ENCODE peak calls at places on chromosomes 12 and 14, in eight cellular contexts. Q, Y, J, L, K, I, B and V are unnamed samples.

GRCh38 chr14:44384093-44384492 is 123.0 kb downstream of the FSCB start:
- DNase-seq in Q (no peak), Y (no peak), J (no peak), L (no peak), K (no peak), I (peak; percentile 0), B (no peak), V (no peak)

GRCh38 chr12:50147281-50147680 is 19.9 kb downstream of the CERS5 start:
- DNase-seq in Q (no peak), Y (no peak), J (no peak), L (no peak), K (no peak), I (no peak), B (no peak), V (no peak)

GRCh38 chr14:23454445-23454856 is 15.1 kb upstream of the NGDN start:
- DNase-seq in Q (no peak), Y (no peak), J (no peak), L (no peak), K (no peak), I (no peak), B (no peak), V (no peak)

GRCh38 chr12:100393202-100393601 is 36.3 kb downstream of the SLC17A8 start:
- DNase-seq in Q (no peak), Y (no peak), J (no peak), L (no peak), K (no peak), I (no peak), B (no peak), V (no peak)

GRCh38 chr12:69666798-69667197 is 32.3 kb downstream of the BEST3 start:
- DNase-seq in Q (no peak), Y (no peak), J (no peak), L (no peak), K (no peak), I (no peak), B (no peak), V (no peak)

GRCh38 chr12:3313066-3313465 is 177.9 kb upstream of the PRMT8 start:
- DNase-seq in Q (peak; percentile 60), Y (no peak), J (no peak), L (no peak), K (no peak), I (no peak), B (no peak), V (peak; percentile 72)

GRCh38 chr12:91138337-91138905 is 27.1 kb upstream of the LUM start:
- DNase-seq in Q (no peak), Y (no peak), J (no peak), L (no peak), K (peak; percentile 14), I (peak; percentile 12), B (peak; percentile 68), V (peak; percentile 55)

GRCh38 chr12:103680591-103681065 is 93.6 kb downstream of the STAB2 start:
- DNase-seq in Q (no peak), Y (peak; percentile 11), J (peak; percentile 49), L (no peak), K (no peak), I (peak; percentile 72), B (no peak), V (no peak)

GRCh38 chr14:57371013-57371412 is 19.4 kb upstream of the NAA30 start:
- DNase-seq in Q (no peak), Y (no peak), J (no peak), L (no peak), K (no peak), I (no peak), B (no peak), V (no peak)

GRCh38 chr12:6939187-6939540 is 4.5 kb upstream of the RNU7-1 start:
- DNase-seq in Q (no peak), Y (no peak), J (no peak), L (no peak), K (no peak), I (no peak), B (no peak), V (no peak)

GRCh38 chr12:3432868-3433267 is 58.1 kb upstream of the PRMT8 start:
- DNase-seq in Q (no peak), Y (no peak), J (no peak), L (no peak), K (no peak), I (no peak), B (peak; percentile 47), V (no peak)

GRCh38 chr12:3920378-3921141 is 47.4 kb upstream of the PARP11 start:
- DNase-seq in Q (peak; percentile 43), Y (no peak), J (no peak), L (peak; percentile 86), K (no peak), I (no peak), B (no peak), V (no peak)

GRCh38 chr12:110575326-110575725 is 7.8 kb downstream of the PPTC7 start:
- DNase-seq in Q (no peak), Y (no peak), J (no peak), L (peak; percentile 46), K (no peak), I (no peak), B (peak; percentile 7), V (no peak)

GRCh38 chr12:68675098-68675842 is 11.5 kb upstream of the NUP107 start:
- DNase-seq in Q (no peak), Y (peak; percentile 93), J (peak; percentile 90), L (no peak), K (peak; percentile 30), I (no peak), B (peak; percentile 54), V (no peak)

GRCh38 chr14:92039073-92039719 is 663 bp downstream of the TRIP11 start:
- DNase-seq in Q (peak; percentile 73), Y (peak; percentile 66), J (no peak), L (peak; percentile 80), K (peak; percentile 79), I (peak; percentile 65), B (peak; percentile 94), V (peak; percentile 59)

GRCh38 chr14:101224356-101225115 is 321.0 kb upstream of the RTL1 start:
- DNase-seq in Q (no peak), Y (no peak), J (no peak), L (peak; percentile 18), K (peak; percentile 59), I (peak; percentile 78), B (peak; percentile 49), V (no peak)

GRCh38 chr12:3035171-3035570 is 42.0 kb upstream of the TSPAN9 start:
- DNase-seq in Q (no peak), Y (no peak), J (no peak), L (no peak), K (no peak), I (no peak), B (no peak), V (peak; percentile 45)

GRCh38 chr12:128133321-128134050 is 133.5 kb upstream of the TMEM132C start:
- DNase-seq in Q (no peak), Y (no peak), J (no peak), L (no peak), K (no peak), I (no peak), B (no peak), V (no peak)

GRCh38 chr14:54642950-54643695 is 76.2 kb downstream of the SAMD4A start:
- DNase-seq in Q (peak; percentile 59), Y (peak; percentile 12), J (no peak), L (peak; percentile 79), K (peak; percentile 22), I (no peak), B (peak; percentile 49), V (peak; percentile 54)
- TF ChIP-seq CTCF in Q (peak; percentile 26), Y (no peak), J (peak; percentile 37), L (peak; percentile 23), K (peak; percentile 16), I (peak; percentile 43), B (peak; percentile 68), V (peak; percentile 11)

GRCh38 chr14:22122227-22123187 is 448.9 kb upstream of the OR4E1 start:
- DNase-seq in Q (no peak), Y (peak; percentile 30), J (no peak), L (peak; percentile 37), K (peak; percentile 25), I (no peak), B (no peak), V (no peak)
- TF ChIP-seq CTCF in Q (peak; percentile 39), Y (peak; percentile 13), J (peak; percentile 47), L (peak; percentile 54), K (peak; percentile 57), I (no peak), B (peak; percentile 73), V (no peak)

GRCh38 chr12:125188912-125189881 is 124.0 kb downstream of the AACS start:
- DNase-seq in Q (no peak), Y (no peak), J (no peak), L (no peak), K (peak; percentile 51), I (no peak), B (no peak), V (no peak)
- TF ChIP-seq CTCF in Q (no peak), Y (no peak), J (no peak), L (no peak), K (no peak), I (no peak), B (no peak), V (no peak)

GRCh38 chr12:25682421-25682820 is 129.3 kb upstream of the LMNTD1 start:
- DNase-seq in Q (no peak), Y (no peak), J (no peak), L (no peak), K (no peak), I (no peak), B (no peak), V (no peak)

GRCh38 chr12:25675808-25676207 is 122.7 kb upstream of the LMNTD1 start:
- DNase-seq in Q (peak; percentile 28), Y (no peak), J (no peak), L (no peak), K (peak; percentile 54), I (no peak), B (peak; percentile 77), V (no peak)

GRCh38 chr12:25681580-25681979 is 128.5 kb upstream of the LMNTD1 start:
- DNase-seq in Q (no peak), Y (no peak), J (no peak), L (no peak), K (no peak), I (no peak), B (no peak), V (peak; percentile 47)

GRCh38 chr12:25677180-25677937 is 124.3 kb upstream of the LMNTD1 start:
- DNase-seq in Q (no peak), Y (no peak), J (no peak), L (no peak), K (no peak), I (no peak), B (no peak), V (peak; percentile 41)
- TF ChIP-seq CTCF in Q (no peak), Y (no peak), J (no peak), L (peak; percentile 21), K (no peak), I (peak; percentile 45), B (no peak), V (no peak)

GRCh38 chr14:65356327-65356836 is 56.1 kb upstream of the FUT8 start:
- DNase-seq in Q (peak; percentile 78), Y (peak; percentile 58), J (peak; percentile 67), L (peak; percentile 58), K (no peak), I (no peak), B (peak; percentile 72), V (peak; percentile 79)

GRCh38 chr14:65357091-65357490 is 55.4 kb upstream of the FUT8 start:
- DNase-seq in Q (no peak), Y (no peak), J (no peak), L (no peak), K (no peak), I (no peak), B (no peak), V (no peak)

GRCh38 chr14:65361920-65362319 is 50.6 kb upstream of the FUT8 start:
- DNase-seq in Q (peak; percentile 74), Y (no peak), J (no peak), L (no peak), K (no peak), I (no peak), B (no peak), V (peak; percentile 71)

GRCh38 chr14:65360144-65360784 is 52.3 kb upstream of the FUT8 start:
- DNase-seq in Q (peak; percentile 24), Y (peak; percentile 19), J (no peak), L (no peak), K (no peak), I (peak; percentile 54), B (no peak), V (no peak)

GRCh38 chr14:65359503-65359902 is 53.0 kb upstream of the FUT8 start:
- DNase-seq in Q (no peak), Y (no peak), J (no peak), L (no peak), K (no peak), I (no peak), B (no peak), V (no peak)
- TF ChIP-seq CTCF in Q (no peak), Y (no peak), J (peak; percentile 41), L (no peak), K (no peak), I (peak; percentile 18), B (peak; percentile 26), V (no peak)